ENCODE peak calls at places on chromosomes 6 and 20, in nine cellular contexts. Z, K, Q, S, N, J, V, P and G are unnamed samples.

GRCh38 chr6:134640975-134641429 is 308.9 kb downstream of the ALDH8A1 start:
- DNase-seq in Z (peak), K (peak), Q (peak), S (peak), N (peak), J (peak), V (peak), P (peak), G (peak)

GRCh38 chr6:45445749-45446454 is 68.2 kb upstream of the SUPT3H start:
- DNase-seq in Z (peak), K (peak), Q (peak), S (peak), N (peak), J (peak), V (peak), P (no peak), G (peak)

GRCh38 chr6:50713977-50714486 is 706 bp downstream of the TFAP2D start:
- DNase-seq in Z (no peak), K (no peak), Q (no peak), S (no peak), N (no peak), J (no peak), V (no peak), P (no peak), G (no peak)

GRCh38 chr6:122845916-122846632 is 57.0 kb downstream of the SMPDL3A start:
- DNase-seq in Z (peak), K (no peak), Q (no peak), S (no peak), N (no peak), J (peak), V (no peak), P (no peak), G (peak)

GRCh38 chr6:22322103-22322882 is 25.5 kb upstream of the PRL start:
- DNase-seq in Z (no peak), K (no peak), Q (no peak), S (peak), N (peak), J (no peak), V (no peak), P (no peak), G (no peak)

GRCh38 chr20:12531626-12532025 is 477.1 kb upstream of the SPTLC3 start:
- DNase-seq in Z (no peak), K (no peak), Q (no peak), S (no peak), N (no peak), J (no peak), V (no peak), P (no peak), G (no peak)

GRCh38 chr6:72589096-72589495 is 32.8 kb upstream of the KCNQ5 start:
- DNase-seq in Z (no peak), K (no peak), Q (peak), S (no peak), N (no peak), J (peak), V (no peak), P (no peak), G (no peak)

GRCh38 chr6:42404494-42404893 is 47.2 kb downstream of the TRERF1 start:
- DNase-seq in Z (peak), K (peak), Q (peak), S (no peak), N (no peak), J (peak), V (no peak), P (peak), G (peak)

GRCh38 chr6:144036064-144036873 is 28.2 kb upstream of the PLAGL1 start:
- DNase-seq in Z (no peak), K (peak), Q (no peak), S (no peak), N (peak), J (peak), V (peak), P (no peak), G (peak)

GRCh38 chr20:20466341-20466879 is 98.5 kb downstream of the INSM1 start:
- DNase-seq in Z (peak), K (no peak), Q (no peak), S (no peak), N (no peak), J (peak), V (no peak), P (no peak), G (peak)

GRCh38 chr6:14147891-14148290 is 30.3 kb downstream of the CD83 start:
- DNase-seq in Z (no peak), K (no peak), Q (no peak), S (no peak), N (no peak), J (no peak), V (no peak), P (no peak), G (no peak)

GRCh38 chr6:89970609-89971337 is 76.5 kb downstream of the GJA10 start:
- DNase-seq in Z (peak), K (peak), Q (no peak), S (no peak), N (peak), J (peak), V (no peak), P (no peak), G (peak)

GRCh38 chr6:123965894-123966293 is 162.2 kb downstream of the NKAIN2 start:
- DNase-seq in Z (no peak), K (peak), Q (no peak), S (no peak), N (peak), J (no peak), V (no peak), P (no peak), G (no peak)
- TF ChIP-seq CTCF in Z (peak), K (peak), Q (peak), S (peak), N (no peak), J (no peak), V (no peak), P (no peak), G (no peak)

GRCh38 chr6:13012977-13013680 is 296.6 kb downstream of the PHACTR1 start:
- DNase-seq in Z (no peak), K (peak), Q (no peak), S (no peak), N (peak), J (no peak), V (peak), P (no peak), G (no peak)
- H3K4me3 ChIP-seq in Z (peak), K (peak), Q (peak), S (no peak), N (peak), J (peak), V (peak), P (peak), G (peak)

GRCh38 chr20:37360515-37361115 is 14.7 kb downstream of the SRC start:
- DNase-seq in Z (no peak), K (no peak), Q (no peak), S (no peak), N (no peak), J (no peak), V (peak), P (no peak), G (no peak)

GRCh38 chr20:37363221-37364012 is 17.5 kb downstream of the SRC start:
- DNase-seq in Z (no peak), K (no peak), Q (no peak), S (no peak), N (no peak), J (no peak), V (peak), P (no peak), G (no peak)

GRCh38 chr20:37361336-37361735 is 15.4 kb downstream of the SRC start:
- DNase-seq in Z (no peak), K (no peak), Q (no peak), S (no peak), N (no peak), J (no peak), V (peak), P (no peak), G (no peak)

GRCh38 chr20:37362821-37363220 is 16.9 kb downstream of the SRC start:
- DNase-seq in Z (no peak), K (no peak), Q (no peak), S (no peak), N (no peak), J (no peak), V (peak), P (no peak), G (no peak)

GRCh38 chr20:37362231-37362792 is 16.4 kb downstream of the SRC start:
- DNase-seq in Z (no peak), K (no peak), Q (no peak), S (no peak), N (no peak), J (no peak), V (peak), P (no peak), G (no peak)
- TF ChIP-seq CTCF in Z (no peak), K (no peak), Q (no peak), S (no peak), N (no peak), J (no peak), V (no peak), P (no peak), G (no peak)

GRCh38 chr6:1554241-1554880 is 55.4 kb upstream of the FOXC1 start:
- DNase-seq in Z (no peak), K (no peak), Q (no peak), S (no peak), N (no peak), J (peak), V (no peak), P (no peak), G (no peak)
- H3K4me3 ChIP-seq in Z (peak), K (peak), Q (peak), S (peak), N (peak), J (peak), V (peak), P (peak), G (peak)

DNA sequence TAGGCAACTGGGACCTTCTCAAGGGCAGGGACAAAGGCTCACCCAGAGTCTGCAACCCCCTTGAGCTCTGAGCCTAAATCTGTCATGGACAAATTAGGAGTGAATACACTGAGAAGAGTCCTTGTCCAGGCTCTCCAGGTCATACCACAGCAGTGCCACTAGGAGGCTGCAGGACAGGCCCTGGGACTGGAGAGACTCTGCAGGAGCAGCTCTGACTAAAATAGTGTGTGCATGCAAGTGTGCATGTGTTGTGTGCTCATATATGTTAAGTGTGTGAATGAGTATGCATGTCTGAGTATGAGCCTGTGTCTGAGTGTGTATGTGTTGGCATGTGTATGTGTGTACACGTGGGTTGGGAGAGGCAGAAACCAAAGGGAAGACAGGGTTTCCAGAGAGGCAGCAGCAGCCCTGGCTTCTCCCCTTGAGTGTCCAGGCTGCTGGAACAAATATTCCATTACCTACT is 27.1 kb downstream of the MRPL14 start:
- DNase-seq in Z (peak), K (peak), Q (no peak), S (no peak), N (peak), J (no peak), V (no peak), P (no peak), G (no peak)
- TF ChIP-seq CTCF in Z (peak), K (peak), Q (peak), S (peak), N (peak), J (peak), V (peak), P (peak), G (peak)

GRCh38 chr6:136787726-136788068 is 4.6 kb downstream of the MAP3K5 start:
- DNase-seq in Z (no peak), K (no peak), Q (no peak), S (no peak), N (no peak), J (no peak), V (no peak), P (no peak), G (no peak)
- H3K4me3 ChIP-seq in Z (no peak), K (no peak), Q (no peak), S (peak), N (no peak), J (no peak), V (peak), P (no peak), G (no peak)

GRCh38 chr20:62953839-62954703 is 1.6 kb downstream of the SLC17A9 start:
- DNase-seq in Z (peak), K (peak), Q (peak), S (peak), N (peak), J (peak), V (peak), P (peak), G (peak)

GRCh38 chr20:62953167-62953838 is 794 bp downstream of the SLC17A9 start:
- DNase-seq in Z (no peak), K (no peak), Q (no peak), S (no peak), N (no peak), J (peak), V (no peak), P (no peak), G (peak)

GRCh38 chr20:62951143-62951895 is 1.2 kb upstream of the SLC17A9 start:
- DNase-seq in Z (no peak), K (no peak), Q (no peak), S (no peak), N (no peak), J (no peak), V (no peak), P (no peak), G (no peak)

GRCh38 chr20:62951896-62952372 is 575 bp upstream of the SLC17A9 start:
- DNase-seq in Z (no peak), K (no peak), Q (no peak), S (no peak), N (no peak), J (no peak), V (no peak), P (no peak), G (no peak)

GRCh38 chr20:62952373-62953166 is at the start of gene SLC17A9:
- DNase-seq in Z (peak), K (peak), Q (peak), S (no peak), N (peak), J (peak), V (peak), P (no peak), G (peak)
- TF ChIP-seq CTCF in Z (peak), K (no peak), Q (no peak), S (no peak), N (no peak), J (no peak), V (peak), P (no peak), G (no peak)

DNA sequence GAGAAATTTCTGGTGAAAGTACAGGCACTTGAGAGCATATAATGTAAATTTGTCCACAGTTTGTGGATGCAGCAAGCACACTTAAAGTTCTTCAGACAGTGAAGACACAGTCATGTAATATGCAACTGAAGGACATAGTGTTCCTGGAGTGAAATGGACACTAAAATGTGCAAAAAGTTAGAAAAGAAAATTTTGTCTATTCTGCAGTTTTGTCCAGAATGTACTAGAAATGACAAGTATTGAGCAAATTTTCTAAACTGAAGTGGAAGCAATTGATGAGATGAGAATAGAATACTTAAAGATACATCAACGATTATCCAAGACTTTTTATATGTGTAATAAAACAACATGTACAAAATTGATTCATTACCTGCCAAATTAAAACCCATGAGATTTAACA is 647.0 kb upstream of the IMPG1 start:
- DNase-seq in Z (no peak), K (no peak), Q (no peak), S (no peak), N (no peak), J (no peak), V (no peak), P (no peak), G (no peak)
- H3K4me3 ChIP-seq in Z (no peak), K (no peak), Q (no peak), S (no peak), N (no peak), J (no peak), V (no peak), P (no peak), G (no peak)

GRCh38 chr6:37432916-37433656 is at the start of gene CMTR1:
- DNase-seq in Z (peak), K (peak), Q (peak), S (peak), N (peak), J (peak), V (peak), P (peak), G (peak)
- TF ChIP-seq CTCF in Z (no peak), K (no peak), Q (no peak), S (no peak), N (no peak), J (no peak), V (no peak), P (no peak), G (no peak)